ENCODE peak calls at places on chromosomes 11 and 22, in five cellular contexts. One of them, this sample, is unnamed.

GRCh38 chr22:46140989-46141928 is 9.1 kb upstream of the PPARA start:
- DNase-seq in stomach: no peak
- DNase-seq in endodermal cell: no peak
- DNase-seq in pancreas: no peak
- DNase-seq in HAP-1: no peak
- DNase-seq in this sample: no peak

GRCh38 chr22:24695958-24696511 is 78.5 kb downstream of the PIWIL3 start:
- DNase-seq in stomach: peak; percentile 47
- DNase-seq in endodermal cell: peak; percentile 83
- DNase-seq in pancreas: no peak
- DNase-seq in HAP-1: no peak
- DNase-seq in this sample: peak; percentile 78

GRCh38 chr11:1825039-1825740 is 9.6 kb upstream of the SYT8 start:
- DNase-seq in stomach: peak; percentile 70
- DNase-seq in endodermal cell: peak; percentile 97
- DNase-seq in pancreas: peak; percentile 80
- DNase-seq in HAP-1: peak; percentile 83
- DNase-seq in this sample: peak; percentile 99

GRCh38 chr22:38104084-38104483 is 6.4 kb downstream of the BAIAP2L2 start:
- DNase-seq in stomach: no peak
- DNase-seq in endodermal cell: peak; percentile 86
- DNase-seq in pancreas: no peak
- DNase-seq in HAP-1: peak; percentile 40
- DNase-seq in this sample: peak; percentile 90

GRCh38 chr11:73392108-73393010 is 16.2 kb downstream of the RELT start:
- DNase-seq in stomach: no peak
- DNase-seq in endodermal cell: no peak
- DNase-seq in pancreas: no peak
- DNase-seq in HAP-1: no peak
- DNase-seq in this sample: peak; percentile 56

GRCh38 chr11:15920856-15921629 is 435.3 kb downstream of the SOX6 start:
- DNase-seq in stomach: no peak
- DNase-seq in endodermal cell: peak; percentile 37
- DNase-seq in pancreas: no peak
- DNase-seq in HAP-1: no peak
- DNase-seq in this sample: no peak

GRCh38 chr22:36369922-36370781 is 17.6 kb downstream of the MYH9 start:
- DNase-seq in stomach: peak; percentile 76
- DNase-seq in endodermal cell: peak; percentile 74
- DNase-seq in pancreas: no peak
- DNase-seq in HAP-1: peak; percentile 64
- DNase-seq in this sample: peak; percentile 58

GRCh38 chr22:21022955-21023614 is 8.1 kb downstream of the P2RX6 start:
- DNase-seq in stomach: no peak
- DNase-seq in endodermal cell: peak; percentile 62
- DNase-seq in pancreas: no peak
- DNase-seq in HAP-1: no peak
- DNase-seq in this sample: peak; percentile 72

GRCh38 chr11:43756575-43756974 is 76.0 kb downstream of the HSD17B12 start:
- DNase-seq in stomach: no peak
- DNase-seq in endodermal cell: no peak
- DNase-seq in pancreas: no peak
- DNase-seq in HAP-1: no peak
- DNase-seq in this sample: no peak

GRCh38 chr11:81476345-81476744 is 1257.3 kb downstream of the FAM181B start:
- DNase-seq in stomach: no peak
- DNase-seq in endodermal cell: no peak
- DNase-seq in pancreas: no peak
- DNase-seq in HAP-1: no peak
- DNase-seq in this sample: no peak

GRCh38 chr11:100546714-100547113 is 140.4 kb upstream of the ARHGAP42 start:
- DNase-seq in stomach: no peak
- DNase-seq in endodermal cell: no peak
- DNase-seq in pancreas: no peak
- DNase-seq in HAP-1: no peak
- DNase-seq in this sample: no peak

GRCh38 chr11:30889116-30889765 is 303.1 kb upstream of the MPPED2 start:
- DNase-seq in stomach: no peak
- DNase-seq in endodermal cell: no peak
- DNase-seq in pancreas: no peak
- DNase-seq in HAP-1: no peak
- DNase-seq in this sample: no peak

GRCh38 chr11:27718346-27718852 is 18.1 kb upstream of the BDNF start:
- DNase-seq in stomach: no peak
- DNase-seq in endodermal cell: peak; percentile 88
- DNase-seq in pancreas: no peak
- DNase-seq in HAP-1: peak; percentile 9
- DNase-seq in this sample: peak; percentile 87

GRCh38 chr11:27717801-27718229 is 17.6 kb upstream of the BDNF start:
- DNase-seq in stomach: no peak
- DNase-seq in endodermal cell: no peak
- DNase-seq in pancreas: no peak
- DNase-seq in HAP-1: no peak
- DNase-seq in this sample: no peak

GRCh38 chr11:27716216-27716615 is 16.0 kb upstream of the BDNF start:
- DNase-seq in stomach: no peak
- DNase-seq in endodermal cell: no peak
- DNase-seq in pancreas: no peak
- DNase-seq in HAP-1: no peak
- DNase-seq in this sample: no peak

GRCh38 chr11:27716850-27717249 is 16.6 kb upstream of the BDNF start:
- DNase-seq in stomach: no peak
- DNase-seq in endodermal cell: no peak
- DNase-seq in pancreas: no peak
- DNase-seq in HAP-1: no peak
- DNase-seq in this sample: peak; percentile 19

GRCh38 chr11:27717377-27717776 is 17.1 kb upstream of the BDNF start:
- DNase-seq in stomach: no peak
- DNase-seq in endodermal cell: no peak
- DNase-seq in pancreas: no peak
- DNase-seq in HAP-1: no peak
- DNase-seq in this sample: peak; percentile 11
- H3K4me3 ChIP-seq in stomach: no peak overlapping the region
- H3K4me3 ChIP-seq in endodermal cell: peak overlapping the region; percentile 90
- H3K4me3 ChIP-seq in pancreas: no peak overlapping the region
- H3K4me3 ChIP-seq in HAP-1: no peak overlapping the region
- H3K4me3 ChIP-seq in this sample: no peak overlapping the region

GRCh38 chr11:32437406-32438345 is 2.3 kb upstream of the WT1 start:
- DNase-seq in stomach: no peak
- DNase-seq in endodermal cell: peak; percentile 84
- DNase-seq in pancreas: no peak
- DNase-seq in HAP-1: no peak
- DNase-seq in this sample: peak; percentile 70

GRCh38 chr11:32435152-32435480 is 223 bp downstream of the WT1 start:
- DNase-seq in stomach: no peak
- DNase-seq in endodermal cell: peak; percentile 74
- DNase-seq in pancreas: no peak
- DNase-seq in HAP-1: no peak
- DNase-seq in this sample: peak; percentile 68

GRCh38 chr11:32435511-32435946 is at the start of gene WT1:
- DNase-seq in stomach: no peak
- DNase-seq in endodermal cell: peak; percentile 91
- DNase-seq in pancreas: no peak
- DNase-seq in HAP-1: peak; percentile 87
- DNase-seq in this sample: peak; percentile 88

GRCh38 chr11:32436751-32437405 is 1.5 kb upstream of the WT1 start:
- DNase-seq in stomach: no peak
- DNase-seq in endodermal cell: peak; percentile 75
- DNase-seq in pancreas: no peak
- DNase-seq in HAP-1: no peak
- DNase-seq in this sample: peak; percentile 72

DNA sequence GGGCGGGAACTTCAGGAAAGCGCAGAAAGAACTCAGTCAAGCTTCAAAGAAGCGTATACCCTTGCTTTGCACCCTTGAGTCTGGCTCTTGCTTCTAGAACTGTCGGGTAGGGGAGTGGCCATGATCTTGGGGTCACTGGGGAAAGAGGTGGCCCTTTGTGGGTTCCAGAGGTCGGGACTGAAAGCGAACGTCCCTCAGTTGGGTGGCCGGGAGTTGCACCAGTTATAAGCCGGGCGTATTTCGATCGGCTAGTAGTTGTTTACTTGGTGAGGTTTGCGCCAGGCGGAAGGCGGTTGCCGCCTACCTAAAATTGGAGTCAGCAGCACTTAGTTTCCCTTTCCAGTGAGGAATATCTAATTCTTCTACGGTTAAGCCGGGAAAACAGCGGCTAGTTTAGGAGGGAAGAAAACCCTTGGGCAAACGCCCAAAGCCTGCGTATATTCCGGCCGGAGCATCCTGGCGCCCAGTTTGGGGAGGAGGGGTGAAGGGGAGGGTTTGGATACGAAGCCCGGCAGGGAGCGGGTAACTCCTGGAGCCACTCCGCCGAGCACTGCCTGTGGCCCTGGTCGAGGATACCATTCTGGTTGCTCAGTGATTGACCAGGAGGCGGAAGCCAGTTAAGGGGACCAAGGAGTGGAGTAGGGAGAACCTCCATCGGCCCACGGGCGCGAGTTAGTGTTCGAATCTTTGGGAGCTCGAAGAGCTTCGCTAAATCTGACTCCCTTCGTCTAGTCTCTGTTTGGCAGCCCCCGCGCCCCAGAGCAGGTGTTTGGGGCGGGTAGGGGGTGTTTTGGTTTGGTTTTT is 810 bp upstream of the WT1 start:
- DNase-seq in stomach: no peak
- DNase-seq in endodermal cell: peak; percentile 81
- DNase-seq in pancreas: no peak
- DNase-seq in HAP-1: peak; percentile 24
- DNase-seq in this sample: peak; percentile 73
- H3K4me3 ChIP-seq in stomach: peak overlapping the region; percentile 39
- H3K4me3 ChIP-seq in endodermal cell: peak overlapping the region; percentile 71
- H3K4me3 ChIP-seq in pancreas: peak overlapping the region; percentile 34
- H3K4me3 ChIP-seq in HAP-1: peak overlapping the region; percentile 59
- H3K4me3 ChIP-seq in this sample: peak overlapping the region; percentile 31

DNA sequence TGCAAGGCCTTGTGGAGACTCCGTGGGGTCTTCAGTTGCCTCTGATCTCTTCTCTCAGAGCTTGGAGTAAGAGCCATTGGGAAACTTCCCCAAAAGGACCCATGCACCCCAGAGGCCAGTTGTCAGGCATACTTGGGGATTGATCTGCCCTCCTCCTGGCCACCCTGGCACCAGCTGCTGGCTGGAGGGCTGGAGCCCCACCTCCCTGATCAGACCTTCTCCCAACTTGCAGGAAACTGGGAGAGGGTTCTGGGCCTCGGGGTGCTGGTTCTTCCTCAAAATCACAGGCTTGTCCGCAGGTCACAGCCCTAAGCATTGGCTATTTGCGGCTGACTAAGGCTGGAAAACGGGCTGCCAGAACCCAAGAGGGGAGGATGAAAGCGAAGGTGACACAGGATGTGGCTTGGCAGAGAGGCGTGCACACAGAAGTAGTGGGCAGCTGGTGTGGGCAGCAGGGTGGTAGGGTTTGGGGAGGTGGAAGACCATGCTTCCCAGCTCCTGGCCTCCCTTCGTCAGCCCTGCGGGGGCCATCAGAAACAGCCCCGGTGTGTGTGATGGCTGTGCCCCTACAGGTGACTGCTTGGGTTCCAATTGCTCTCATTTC is 1.3 kb upstream of the DGKZ start:
- DNase-seq in stomach: no peak
- DNase-seq in endodermal cell: no peak
- DNase-seq in pancreas: no peak
- DNase-seq in HAP-1: no peak
- DNase-seq in this sample: no peak
- H3K4me3 ChIP-seq in stomach: peak overlapping the region; percentile 93
- H3K4me3 ChIP-seq in endodermal cell: no peak overlapping the region
- H3K4me3 ChIP-seq in pancreas: peak overlapping the region; percentile 32
- H3K4me3 ChIP-seq in HAP-1: no peak overlapping the region
- H3K4me3 ChIP-seq in this sample: peak overlapping the region; percentile 30

DNA sequence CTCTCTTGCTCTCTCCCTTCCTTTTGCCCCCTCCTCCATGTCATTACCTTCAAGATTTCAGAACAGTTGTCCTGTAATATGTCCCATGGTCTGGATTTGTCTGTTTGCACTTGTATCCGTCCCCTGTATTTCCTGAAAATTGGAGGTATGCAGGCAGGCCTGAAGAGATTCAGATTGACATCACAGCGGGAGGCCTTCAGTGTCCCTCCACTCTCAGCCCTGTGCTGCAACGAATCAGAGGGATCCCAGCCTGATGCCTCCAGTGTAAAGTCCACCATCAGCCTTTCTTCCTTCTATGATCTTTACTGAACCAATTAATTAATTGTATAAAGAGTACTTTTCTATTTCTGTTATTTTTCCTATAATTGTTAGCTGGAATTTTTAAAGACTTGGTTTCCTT is 57.3 kb downstream of the ELMOD1 start:
- DNase-seq in stomach: no peak
- DNase-seq in endodermal cell: peak; percentile 79
- DNase-seq in pancreas: no peak
- DNase-seq in HAP-1: no peak
- DNase-seq in this sample: peak; percentile 58
- H3K4me3 ChIP-seq in stomach: no peak overlapping the region
- H3K4me3 ChIP-seq in endodermal cell: no peak overlapping the region
- H3K4me3 ChIP-seq in pancreas: no peak overlapping the region
- H3K4me3 ChIP-seq in HAP-1: no peak overlapping the region
- H3K4me3 ChIP-seq in this sample: no peak overlapping the region

GRCh38 chr22:30556388-30556787 is 9.8 kb upstream of the SEC14L6 start:
- DNase-seq in stomach: no peak
- DNase-seq in endodermal cell: peak; percentile 64
- DNase-seq in pancreas: no peak
- DNase-seq in HAP-1: no peak
- DNase-seq in this sample: peak; percentile 69

GRCh38 chr22:30557243-30557642 is 10.7 kb upstream of the SEC14L6 start:
- DNase-seq in stomach: no peak
- DNase-seq in endodermal cell: peak; percentile 74
- DNase-seq in pancreas: no peak
- DNase-seq in HAP-1: no peak
- DNase-seq in this sample: peak; percentile 84

GRCh38 chr22:30561402-30562154 is 12.9 kb downstream of the GAL3ST1 start:
- DNase-seq in stomach: no peak
- DNase-seq in endodermal cell: peak; percentile 82
- DNase-seq in pancreas: no peak
- DNase-seq in HAP-1: no peak
- DNase-seq in this sample: peak; percentile 69

GRCh38 chr22:30562391-30562790 is 12.1 kb downstream of the GAL3ST1 start:
- DNase-seq in stomach: no peak
- DNase-seq in endodermal cell: no peak
- DNase-seq in pancreas: no peak
- DNase-seq in HAP-1: no peak
- DNase-seq in this sample: no peak

GRCh38 chr22:30559889-30560288 is 13.3 kb upstream of the SEC14L6 start:
- DNase-seq in stomach: no peak
- DNase-seq in endodermal cell: no peak
- DNase-seq in pancreas: no peak
- DNase-seq in HAP-1: no peak
- DNase-seq in this sample: no peak
- H3K4me3 ChIP-seq in stomach: no peak overlapping the region
- H3K4me3 ChIP-seq in endodermal cell: no peak overlapping the region
- H3K4me3 ChIP-seq in pancreas: no peak overlapping the region
- H3K4me3 ChIP-seq in HAP-1: no peak overlapping the region
- H3K4me3 ChIP-seq in this sample: no peak overlapping the region

GRCh38 chr11:130705670-130706421 is 210.4 kb downstream of the SNX19 start:
- DNase-seq in stomach: no peak
- DNase-seq in endodermal cell: peak; percentile 14
- DNase-seq in pancreas: no peak
- DNase-seq in HAP-1: no peak
- DNase-seq in this sample: no peak
- H3K4me3 ChIP-seq in stomach: no peak overlapping the region
- H3K4me3 ChIP-seq in endodermal cell: no peak overlapping the region
- H3K4me3 ChIP-seq in pancreas: no peak overlapping the region
- H3K4me3 ChIP-seq in HAP-1: no peak overlapping the region
- H3K4me3 ChIP-seq in this sample: no peak overlapping the region

GRCh38 chr22:45101828-45102227 is 61.9 kb upstream of the NUP50 start:
- DNase-seq in stomach: peak; percentile 53
- DNase-seq in endodermal cell: peak; percentile 88
- DNase-seq in pancreas: peak; percentile 54
- DNase-seq in HAP-1: peak; percentile 44
- DNase-seq in this sample: peak; percentile 88
- H3K4me3 ChIP-seq in stomach: no peak overlapping the region
- H3K4me3 ChIP-seq in endodermal cell: no peak overlapping the region
- H3K4me3 ChIP-seq in pancreas: no peak overlapping the region
- H3K4me3 ChIP-seq in HAP-1: no peak overlapping the region
- H3K4me3 ChIP-seq in this sample: no peak overlapping the region

GRCh38 chr11:12190511-12190910 is 80.1 kb downstream of the MICAL2 start:
- DNase-seq in stomach: no peak
- DNase-seq in endodermal cell: no peak
- DNase-seq in pancreas: no peak
- DNase-seq in HAP-1: no peak
- DNase-seq in this sample: no peak
- H3K4me3 ChIP-seq in stomach: no peak overlapping the region
- H3K4me3 ChIP-seq in endodermal cell: no peak overlapping the region
- H3K4me3 ChIP-seq in pancreas: no peak overlapping the region
- H3K4me3 ChIP-seq in HAP-1: no peak overlapping the region
- H3K4me3 ChIP-seq in this sample: no peak overlapping the region

This sample was measured in H7.